ENCODE peak calls at places on chromosomes 12 and 14, in five cellular contexts. I is heart right ventricle, M is upper lobe of right lung, W is IMR-90, T is uterus. N is an unnamed sample. For H3K36me3, the result is how much of the 10 kb centered on the place peaks cover.

GRCh38 chr12:88529531-88530488 is 50.5 kb downstream of the KITLG start:
- DNase-seq in I (no peak), M (no peak), W (no peak), T (no peak), N (no peak)

GRCh38 chr12:28082101-28082500 is 108.2 kb upstream of the CCDC91 start:
- DNase-seq in I (no peak), M (no peak), W (peak), T (no peak), N (no peak)

GRCh38 chr14:34372766-34373165 is 89.3 kb downstream of the SPTSSA start:
- DNase-seq in I (no peak), M (no peak), W (no peak), T (no peak), N (no peak)

GRCh38 chr14:88199882-88200281 is 123.2 kb downstream of the KCNK10 start:
- DNase-seq in I (no peak), M (no peak), W (no peak), T (no peak), N (no peak)

GRCh38 chr12:56308714-56309113 is 7.1 kb downstream of the CNPY2 start:
- DNase-seq in I (no peak), M (no peak), W (no peak), T (no peak), N (no peak)

GRCh38 chr14:90697146-90697545 is 119.1 kb downstream of the TTC7B start:
- DNase-seq in I (no peak), M (no peak), W (no peak), T (no peak), N (no peak)

GRCh38 chr12:124919646-124920352 is 5.3 kb upstream of the UBC start:
- DNase-seq in I (no peak), M (no peak), W (peak), T (no peak), N (no peak)

GRCh38 chr14:23137221-23138172 is 18.4 kb upstream of the CEBPE start:
- DNase-seq in I (no peak), M (no peak), W (no peak), T (no peak), N (no peak)

GRCh38 chr12:10171954-10172353 is at the start of gene OLR1:
- DNase-seq in I (no peak), M (no peak), W (peak), T (no peak), N (no peak)

GRCh38 chr14:54867011-54867410 is 35.6 kb downstream of the GCH1 start:
- DNase-seq in I (no peak), M (no peak), W (peak), T (no peak), N (no peak)

GRCh38 chr12:19288603-19289244 is 150.6 kb upstream of the AEBP2 start:
- DNase-seq in I (no peak), M (no peak), W (peak), T (no peak), N (no peak)

GRCh38 chr12:113070117-113070906 is 13.8 kb downstream of the DTX1 start:
- DNase-seq in I (peak), M (peak), W (no peak), T (peak), N (no peak)

GRCh38 chr12:171743-172705 is 41.9 kb downstream of the SLC6A12 start:
- DNase-seq in I (no peak), M (no peak), W (no peak), T (no peak), N (no peak)

GRCh38 chr14:77053046-77053841 is 24.7 kb upstream of the IRF2BPL start:
- DNase-seq in I (peak), M (peak), W (peak), T (peak), N (no peak)

GRCh38 chr12:131894981-131895639 is 688 bp downstream of the ULK1 start:
- DNase-seq in I (no peak), M (peak), W (no peak), T (no peak), N (no peak)

GRCh38 chr12:77584860-77585259 is 245.8 kb upstream of the NAV3 start:
- DNase-seq in I (no peak), M (no peak), W (no peak), T (no peak), N (no peak)

GRCh38 chr12:62379026-62379722 is 87.5 kb upstream of the MON2 start:
- DNase-seq in I (no peak), M (no peak), W (peak), T (no peak), N (no peak)

DNA sequence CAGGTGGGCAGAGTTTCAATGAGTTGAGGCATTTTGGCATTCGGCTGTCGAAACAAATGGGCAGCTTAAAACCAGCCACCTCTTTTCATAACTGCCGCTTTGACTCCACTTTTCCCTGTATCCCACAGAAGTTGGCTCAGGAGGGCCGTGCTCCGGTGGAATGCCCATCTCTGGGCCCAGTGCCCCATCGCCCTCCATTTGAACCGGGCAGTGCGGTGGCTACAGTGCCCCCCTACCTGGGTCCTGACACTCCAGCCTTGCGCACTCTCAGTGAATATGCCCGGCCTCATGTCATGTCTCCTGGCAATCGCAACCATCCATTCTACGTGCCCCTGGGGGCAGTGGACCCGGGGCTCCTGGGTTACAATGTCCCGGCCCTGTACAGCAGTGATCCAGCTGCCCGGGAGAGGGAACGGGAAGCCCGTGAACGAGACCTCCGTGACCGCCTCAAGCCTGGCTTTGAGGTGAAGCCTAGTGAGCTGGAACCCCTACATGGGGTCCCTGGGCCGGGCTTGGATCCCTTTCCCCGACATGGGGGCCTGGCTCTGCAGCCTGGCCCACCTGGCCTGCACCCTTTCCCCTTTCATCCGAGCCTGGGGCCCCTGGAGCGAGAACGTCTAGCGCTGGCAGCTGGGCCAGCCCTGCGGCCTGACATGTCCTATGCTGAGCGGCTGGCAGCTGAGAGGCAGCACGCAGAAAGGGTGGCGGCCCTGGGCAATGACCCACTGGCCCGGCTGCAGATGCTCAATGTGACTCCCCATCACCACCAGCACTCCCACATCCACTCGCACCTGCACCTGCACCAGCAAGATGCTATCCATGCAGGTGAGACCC is 5.0 kb upstream of the RNU7-1 start:
- DNase-seq in I (no peak), M (no peak), W (no peak), T (peak), N (no peak)
- H3K36me3 ChIP-seq in I (under half), M (under half), W (half or more), T (under half), N (under half)

GRCh38 chr12:108299980-108300696 is 39.0 kb downstream of the CMKLR1 start:
- DNase-seq in I (no peak), M (no peak), W (no peak), T (no peak), N (no peak)

GRCh38 chr12:108301346-108301745 is 37.8 kb downstream of the CMKLR1 start:
- DNase-seq in I (no peak), M (peak), W (no peak), T (no peak), N (no peak)

GRCh38 chr12:108302471-108303311 is 36.4 kb downstream of the CMKLR1 start:
- DNase-seq in I (peak), M (peak), W (no peak), T (peak), N (peak)

GRCh38 chr12:108299516-108299915 is 39.6 kb downstream of the CMKLR1 start:
- DNase-seq in I (no peak), M (no peak), W (no peak), T (no peak), N (no peak)

DNA sequence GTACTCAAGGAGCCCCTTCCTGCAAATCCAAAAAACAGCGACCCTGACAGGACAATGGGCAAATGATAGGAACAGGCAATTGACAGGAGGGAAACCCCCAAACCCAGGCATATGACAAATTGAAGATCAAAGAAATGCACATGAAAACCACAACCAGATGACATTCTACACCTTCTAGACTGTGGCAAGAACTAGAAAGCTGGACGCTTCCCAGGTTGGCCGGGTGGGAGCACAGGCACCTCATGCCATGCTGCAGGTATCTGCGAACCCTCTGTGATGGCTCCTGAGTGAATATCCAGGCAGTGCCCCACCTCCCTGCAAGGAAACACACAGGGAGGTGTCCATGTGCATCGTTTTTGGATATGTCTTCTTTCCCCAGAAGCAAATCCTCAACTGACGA is 37.1 kb downstream of the CMKLR1 start:
- DNase-seq in I (no peak), M (peak), W (no peak), T (no peak), N (no peak)
- H3K36me3 ChIP-seq in I (under half), M (under half), W (under half), T (under half), N (under half)

DNA sequence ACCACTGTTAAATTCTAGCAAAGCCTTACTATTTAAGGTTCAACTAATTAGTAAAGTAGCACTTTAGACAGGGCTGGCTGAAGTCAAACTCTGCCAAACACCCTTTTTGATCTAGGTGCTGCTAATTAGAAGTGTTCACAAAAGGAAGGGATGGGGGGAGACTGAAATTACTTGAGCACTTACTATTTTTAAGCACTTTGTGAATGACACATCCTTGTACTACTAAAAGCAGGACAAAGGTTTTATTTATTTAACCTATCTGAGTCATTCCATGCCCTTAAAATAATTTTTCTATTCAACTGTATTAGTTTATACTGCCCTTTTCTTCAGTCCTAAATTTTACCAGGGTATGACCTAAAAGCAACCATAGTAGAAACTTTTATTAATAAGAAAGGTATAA is 20.1 kb downstream of the MBIP start:
- DNase-seq in I (no peak), M (no peak), W (peak), T (no peak), N (no peak)
- H3K36me3 ChIP-seq in I (under half), M (half or more), W (under half), T (under half), N (under half)

GRCh38 chr12:21649034-21649433 is 8.6 kb downstream of the LDHB start:
- DNase-seq in I (no peak), M (no peak), W (no peak), T (no peak), N (no peak)

GRCh38 chr12:21647179-21647578 is 10.5 kb downstream of the LDHB start:
- DNase-seq in I (no peak), M (no peak), W (no peak), T (no peak), N (no peak)

GRCh38 chr12:21651821-21652220 is 5.8 kb downstream of the LDHB start:
- DNase-seq in I (no peak), M (no peak), W (no peak), T (no peak), N (no peak)

GRCh38 chr12:21648378-21648777 is 9.3 kb downstream of the LDHB start:
- DNase-seq in I (no peak), M (no peak), W (no peak), T (no peak), N (no peak)

GRCh38 chr12:21650997-21651396 is 6.6 kb downstream of the LDHB start:
- DNase-seq in I (no peak), M (no peak), W (no peak), T (no peak), N (no peak)
- H3K36me3 ChIP-seq in I (under half), M (half or more), W (under half), T (under half), N (under half)

GRCh38 chr14:39351708-39352107 is 80.5 kb downstream of the FBXO33 start:
- DNase-seq in I (no peak), M (no peak), W (peak), T (no peak), N (no peak)

DNA sequence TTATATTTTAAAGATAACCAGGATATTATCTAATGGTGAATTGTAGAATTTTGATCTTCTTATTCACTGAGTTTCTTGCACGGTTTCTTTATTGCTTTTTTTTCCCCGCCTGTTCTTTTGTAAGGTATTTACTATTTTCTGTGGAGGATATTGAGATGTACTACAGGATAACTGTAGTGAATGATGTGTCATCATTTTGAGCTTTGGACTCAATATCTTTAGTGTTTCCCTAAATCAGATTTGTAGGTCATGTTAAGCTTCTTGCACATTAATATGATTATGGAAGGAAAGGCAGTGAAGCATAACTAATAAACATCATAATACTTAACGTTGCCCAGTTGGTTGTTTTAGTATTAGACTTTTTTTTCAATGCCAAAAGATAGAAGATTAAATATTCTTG is 81.4 kb downstream of the FBXO33 start:
- DNase-seq in I (no peak), M (no peak), W (no peak), T (no peak), N (no peak)
- H3K36me3 ChIP-seq in I (under half), M (under half), W (under half), T (under half), N (under half)

GRCh38 chr12:115737895-115738294 is 539.6 kb downstream of the MED13L start:
- DNase-seq in I (no peak), M (no peak), W (no peak), T (no peak), N (no peak)
- H3K36me3 ChIP-seq in I (under half), M (under half), W (under half), T (under half), N (under half)

GRCh38 chr14:36720657-36721056 is 59.0 kb downstream of the PAX9 start:
- DNase-seq in I (no peak), M (no peak), W (no peak), T (no peak), N (no peak)

GRCh38 chr14:36717363-36717762 is 55.7 kb downstream of the PAX9 start:
- DNase-seq in I (no peak), M (no peak), W (no peak), T (no peak), N (no peak)

GRCh38 chr14:36716614-36717184 is 55.0 kb downstream of the PAX9 start:
- DNase-seq in I (no peak), M (no peak), W (no peak), T (no peak), N (no peak)

GRCh38 chr14:36719823-36720222 is 58.2 kb downstream of the PAX9 start:
- DNase-seq in I (no peak), M (no peak), W (no peak), T (no peak), N (no peak)

GRCh38 chr14:36718216-36718615 is 56.6 kb downstream of the PAX9 start:
- DNase-seq in I (no peak), M (no peak), W (no peak), T (no peak), N (no peak)
- H3K36me3 ChIP-seq in I (under half), M (under half), W (under half), T (under half), N (under half)

GRCh38 chr12:110339184-110339952 is 58.3 kb downstream of the ATP2A2 start:
- DNase-seq in I (no peak), M (no peak), W (no peak), T (no peak), N (peak)
- H3K36me3 ChIP-seq in I (half or more), M (half or more), W (half or more), T (under half), N (under half)